ENCODE peak calls at places on chromosomes 4 and X, in ten cellular contexts. One of them, this sample, is unnamed.
A peak's percentile ranks its signal among the peaks of the same experiment; 100 is the strongest.

GRCh38 chrX:69388526-69388925 is 115.6 kb upstream of the NALF2 start:
- DNase-seq in CD4-positive, alpha-beta memory T cell: no peak
- DNase-seq in tibial nerve: peak; percentile 4
- DNase-seq in NB4: no peak
- DNase-seq in CD4-positive, alpha-beta T cell: no peak
- DNase-seq in endothelial cell: no peak
- DNase-seq in activated CD8-positive, alpha-beta memory T cell treated with anti-CD3 and anti-CD28 coated beads for 4 hours: no peak
- DNase-seq in activated CD4-positive, alpha-beta T cell treated with anti-CD3 and anti-CD28 coated beads for 24 hours: no peak
- DNase-seq in HS-5: no peak
- DNase-seq in Daoy: no peak
- DNase-seq in this sample: peak; percentile 20

GRCh38 chr4:11416071-11416766 is 12.5 kb downstream of the HS3ST1 start:
- DNase-seq in NB4: no peak
- DNase-seq in HS-5: no peak
- DNase-seq in activated CD4-positive, alpha-beta T cell treated with anti-CD3 and anti-CD28 coated beads for 24 hours: no peak
- DNase-seq in Daoy: no peak
- DNase-seq in CD4-positive, alpha-beta T cell: no peak
- DNase-seq in CD4-positive, alpha-beta memory T cell: no peak
- DNase-seq in endothelial cell: no peak
- DNase-seq in tibial nerve: no peak
- DNase-seq in activated CD8-positive, alpha-beta memory T cell treated with anti-CD3 and anti-CD28 coated beads for 4 hours: no peak
- DNase-seq in this sample: no peak

GRCh38 chrX:68498044-68498507 is 775 bp upstream of the YIPF6 start:
- DNase-seq in CD4-positive, alpha-beta T cell: no peak
- DNase-seq in CD4-positive, alpha-beta memory T cell: no peak
- DNase-seq in activated CD4-positive, alpha-beta T cell treated with anti-CD3 and anti-CD28 coated beads for 24 hours: no peak
- DNase-seq in activated CD8-positive, alpha-beta memory T cell treated with anti-CD3 and anti-CD28 coated beads for 4 hours: no peak
- DNase-seq in NB4: no peak
- DNase-seq in Daoy: peak; percentile 1
- DNase-seq in endothelial cell: peak; percentile 3
- DNase-seq in tibial nerve: no peak
- DNase-seq in HS-5: no peak
- DNase-seq in this sample: no peak

GRCh38 chrX:1491851-1492349 is 39.2 kb upstream of the ASMTL start:
- DNase-seq in tibial nerve: no peak
- DNase-seq in HS-5: no peak
- DNase-seq in activated CD4-positive, alpha-beta T cell treated with anti-CD3 and anti-CD28 coated beads for 24 hours: peak; percentile 26
- DNase-seq in CD4-positive, alpha-beta memory T cell: peak; percentile 63
- DNase-seq in NB4: peak; percentile 83
- DNase-seq in CD4-positive, alpha-beta T cell: peak; percentile 41
- DNase-seq in endothelial cell: no peak
- DNase-seq in activated CD8-positive, alpha-beta memory T cell treated with anti-CD3 and anti-CD28 coated beads for 4 hours: no peak
- DNase-seq in Daoy: peak; percentile 23
- DNase-seq in this sample: no peak

GRCh38 chr4:139227729-139228404 is 50.8 kb upstream of the ELF2 start:
- DNase-seq in NB4: peak; percentile 34
- DNase-seq in CD4-positive, alpha-beta memory T cell: no peak
- DNase-seq in activated CD8-positive, alpha-beta memory T cell treated with anti-CD3 and anti-CD28 coated beads for 4 hours: no peak
- DNase-seq in HS-5: no peak
- DNase-seq in CD4-positive, alpha-beta T cell: no peak
- DNase-seq in activated CD4-positive, alpha-beta T cell treated with anti-CD3 and anti-CD28 coated beads for 24 hours: no peak
- DNase-seq in Daoy: no peak
- DNase-seq in tibial nerve: no peak
- DNase-seq in endothelial cell: peak; percentile 9
- DNase-seq in this sample: no peak

GRCh38 chrX:132022115-132022862 is 813 bp upstream of the STK26 start:
- DNase-seq in activated CD8-positive, alpha-beta memory T cell treated with anti-CD3 and anti-CD28 coated beads for 4 hours: no peak
- DNase-seq in activated CD4-positive, alpha-beta T cell treated with anti-CD3 and anti-CD28 coated beads for 24 hours: no peak
- DNase-seq in endothelial cell: no peak
- DNase-seq in Daoy: no peak
- DNase-seq in CD4-positive, alpha-beta memory T cell: peak; percentile 26
- DNase-seq in HS-5: no peak
- DNase-seq in NB4: peak; percentile 57
- DNase-seq in CD4-positive, alpha-beta T cell: peak; percentile 5
- DNase-seq in tibial nerve: no peak
- DNase-seq in this sample: no peak

GRCh38 chrX:72368796-72369195 is 63.1 kb upstream of the CITED1 start:
- DNase-seq in CD4-positive, alpha-beta T cell: no peak
- DNase-seq in HS-5: no peak
- DNase-seq in activated CD8-positive, alpha-beta memory T cell treated with anti-CD3 and anti-CD28 coated beads for 4 hours: no peak
- DNase-seq in CD4-positive, alpha-beta memory T cell: no peak
- DNase-seq in tibial nerve: no peak
- DNase-seq in NB4: no peak
- DNase-seq in endothelial cell: no peak
- DNase-seq in activated CD4-positive, alpha-beta T cell treated with anti-CD3 and anti-CD28 coated beads for 24 hours: no peak
- DNase-seq in Daoy: no peak
- DNase-seq in this sample: no peak

GRCh38 chr4:147994076-147994475 is 262.2 kb downstream of the ARHGAP10 start:
- DNase-seq in CD4-positive, alpha-beta memory T cell: no peak
- DNase-seq in HS-5: no peak
- DNase-seq in NB4: no peak
- DNase-seq in Daoy: no peak
- DNase-seq in activated CD4-positive, alpha-beta T cell treated with anti-CD3 and anti-CD28 coated beads for 24 hours: no peak
- DNase-seq in tibial nerve: no peak
- DNase-seq in CD4-positive, alpha-beta T cell: no peak
- DNase-seq in activated CD8-positive, alpha-beta memory T cell treated with anti-CD3 and anti-CD28 coated beads for 4 hours: no peak
- DNase-seq in endothelial cell: no peak
- DNase-seq in this sample: no peak

GRCh38 chr4:2713337-2713736 is 42.8 kb downstream of the TNIP2 start:
- DNase-seq in endothelial cell: no peak
- DNase-seq in CD4-positive, alpha-beta T cell: no peak
- DNase-seq in activated CD8-positive, alpha-beta memory T cell treated with anti-CD3 and anti-CD28 coated beads for 4 hours: no peak
- DNase-seq in activated CD4-positive, alpha-beta T cell treated with anti-CD3 and anti-CD28 coated beads for 24 hours: no peak
- DNase-seq in CD4-positive, alpha-beta memory T cell: no peak
- DNase-seq in NB4: no peak
- DNase-seq in HS-5: no peak
- DNase-seq in Daoy: no peak
- DNase-seq in tibial nerve: no peak
- DNase-seq in this sample: peak; percentile 21

GRCh38 chr4:17168571-17168970 is 270.1 kb upstream of the LDB2 start:
- DNase-seq in endothelial cell: no peak
- DNase-seq in CD4-positive, alpha-beta memory T cell: no peak
- DNase-seq in activated CD4-positive, alpha-beta T cell treated with anti-CD3 and anti-CD28 coated beads for 24 hours: no peak
- DNase-seq in Daoy: no peak
- DNase-seq in CD4-positive, alpha-beta T cell: no peak
- DNase-seq in NB4: peak; percentile 90
- DNase-seq in activated CD8-positive, alpha-beta memory T cell treated with anti-CD3 and anti-CD28 coated beads for 4 hours: no peak
- DNase-seq in HS-5: peak; percentile 4
- DNase-seq in tibial nerve: no peak
- DNase-seq in this sample: no peak

GRCh38 chr4:57490520-57490919 is 380.3 kb upstream of the IGFBP7 start:
- DNase-seq in CD4-positive, alpha-beta memory T cell: no peak
- DNase-seq in NB4: no peak
- DNase-seq in activated CD4-positive, alpha-beta T cell treated with anti-CD3 and anti-CD28 coated beads for 24 hours: no peak
- DNase-seq in CD4-positive, alpha-beta T cell: no peak
- DNase-seq in tibial nerve: no peak
- DNase-seq in activated CD8-positive, alpha-beta memory T cell treated with anti-CD3 and anti-CD28 coated beads for 4 hours: no peak
- DNase-seq in HS-5: no peak
- DNase-seq in Daoy: no peak
- DNase-seq in endothelial cell: no peak
- DNase-seq in this sample: no peak

GRCh38 chrX:39043838-39044550 is 242.7 kb downstream of the MID1IP1 start:
- DNase-seq in activated CD8-positive, alpha-beta memory T cell treated with anti-CD3 and anti-CD28 coated beads for 4 hours: no peak
- DNase-seq in CD4-positive, alpha-beta memory T cell: no peak
- DNase-seq in Daoy: no peak
- DNase-seq in tibial nerve: no peak
- DNase-seq in NB4: no peak
- DNase-seq in HS-5: no peak
- DNase-seq in activated CD4-positive, alpha-beta T cell treated with anti-CD3 and anti-CD28 coated beads for 24 hours: no peak
- DNase-seq in endothelial cell: no peak
- DNase-seq in CD4-positive, alpha-beta T cell: no peak
- DNase-seq in this sample: no peak

GRCh38 chrX:24668111-24668510 is 21.0 kb upstream of the PCYT1B start:
- DNase-seq in activated CD4-positive, alpha-beta T cell treated with anti-CD3 and anti-CD28 coated beads for 24 hours: no peak
- DNase-seq in CD4-positive, alpha-beta memory T cell: no peak
- DNase-seq in endothelial cell: no peak
- DNase-seq in CD4-positive, alpha-beta T cell: no peak
- DNase-seq in HS-5: no peak
- DNase-seq in NB4: no peak
- DNase-seq in activated CD8-positive, alpha-beta memory T cell treated with anti-CD3 and anti-CD28 coated beads for 4 hours: no peak
- DNase-seq in Daoy: peak; percentile 22
- DNase-seq in tibial nerve: no peak
- DNase-seq in this sample: no peak

GRCh38 chrX:17844236-17844635 is 16.9 kb downstream of the RAI2 start:
- DNase-seq in HS-5: no peak
- DNase-seq in CD4-positive, alpha-beta T cell: no peak
- DNase-seq in CD4-positive, alpha-beta memory T cell: no peak
- DNase-seq in Daoy: no peak
- DNase-seq in endothelial cell: no peak
- DNase-seq in NB4: no peak
- DNase-seq in activated CD4-positive, alpha-beta T cell treated with anti-CD3 and anti-CD28 coated beads for 24 hours: no peak
- DNase-seq in activated CD8-positive, alpha-beta memory T cell treated with anti-CD3 and anti-CD28 coated beads for 4 hours: no peak
- DNase-seq in tibial nerve: no peak
- DNase-seq in this sample: no peak

GRCh38 chrX:8731579-8732395 is at the start of gene ANOS1:
- DNase-seq in Daoy: peak; percentile 34
- DNase-seq in NB4: no peak
- DNase-seq in CD4-positive, alpha-beta T cell: no peak
- DNase-seq in CD4-positive, alpha-beta memory T cell: no peak
- DNase-seq in tibial nerve: peak; percentile 23
- DNase-seq in endothelial cell: peak; percentile 73
- DNase-seq in HS-5: no peak
- DNase-seq in activated CD4-positive, alpha-beta T cell treated with anti-CD3 and anti-CD28 coated beads for 24 hours: no peak
- DNase-seq in activated CD8-positive, alpha-beta memory T cell treated with anti-CD3 and anti-CD28 coated beads for 4 hours: no peak
- DNase-seq in this sample: no peak

GRCh38 chr4:162497564-162498167 is 333.9 kb upstream of the FSTL5 start:
- DNase-seq in activated CD8-positive, alpha-beta memory T cell treated with anti-CD3 and anti-CD28 coated beads for 4 hours: no peak
- DNase-seq in tibial nerve: no peak
- DNase-seq in activated CD4-positive, alpha-beta T cell treated with anti-CD3 and anti-CD28 coated beads for 24 hours: no peak
- DNase-seq in HS-5: no peak
- DNase-seq in CD4-positive, alpha-beta T cell: no peak
- DNase-seq in NB4: peak; percentile 59
- DNase-seq in endothelial cell: peak; percentile 7
- DNase-seq in CD4-positive, alpha-beta memory T cell: peak; percentile 32
- DNase-seq in Daoy: peak; percentile 4
- DNase-seq in this sample: no peak

GRCh38 chr4:180560896-180561295 is 1682.3 kb upstream of the TENM3 start:
- DNase-seq in Daoy: peak; percentile 39
- DNase-seq in tibial nerve: no peak
- DNase-seq in CD4-positive, alpha-beta T cell: no peak
- DNase-seq in NB4: no peak
- DNase-seq in activated CD8-positive, alpha-beta memory T cell treated with anti-CD3 and anti-CD28 coated beads for 4 hours: no peak
- DNase-seq in HS-5: peak; percentile 49
- DNase-seq in activated CD4-positive, alpha-beta T cell treated with anti-CD3 and anti-CD28 coated beads for 24 hours: no peak
- DNase-seq in endothelial cell: no peak
- DNase-seq in CD4-positive, alpha-beta memory T cell: no peak
- DNase-seq in this sample: no peak

GRCh38 chrX:53547668-53548067 is 113.5 kb upstream of the HSD17B10 start:
- DNase-seq in endothelial cell: no peak
- DNase-seq in CD4-positive, alpha-beta memory T cell: no peak
- DNase-seq in CD4-positive, alpha-beta T cell: no peak
- DNase-seq in activated CD8-positive, alpha-beta memory T cell treated with anti-CD3 and anti-CD28 coated beads for 4 hours: no peak
- DNase-seq in activated CD4-positive, alpha-beta T cell treated with anti-CD3 and anti-CD28 coated beads for 24 hours: no peak
- DNase-seq in tibial nerve: no peak
- DNase-seq in Daoy: no peak
- DNase-seq in NB4: no peak
- DNase-seq in HS-5: no peak
- DNase-seq in this sample: no peak

GRCh38 chr4:113209652-113210320 is 160.3 kb downstream of the ANK2 start:
- DNase-seq in CD4-positive, alpha-beta memory T cell: no peak
- DNase-seq in NB4: no peak
- DNase-seq in activated CD8-positive, alpha-beta memory T cell treated with anti-CD3 and anti-CD28 coated beads for 4 hours: no peak
- DNase-seq in CD4-positive, alpha-beta T cell: no peak
- DNase-seq in tibial nerve: no peak
- DNase-seq in HS-5: no peak
- DNase-seq in Daoy: no peak
- DNase-seq in endothelial cell: no peak
- DNase-seq in activated CD4-positive, alpha-beta T cell treated with anti-CD3 and anti-CD28 coated beads for 24 hours: no peak
- DNase-seq in this sample: no peak

GRCh38 chrX:131741103-131741581 is 197.3 kb downstream of the OR13H1 start:
- DNase-seq in activated CD8-positive, alpha-beta memory T cell treated with anti-CD3 and anti-CD28 coated beads for 4 hours: no peak
- DNase-seq in Daoy: no peak
- DNase-seq in activated CD4-positive, alpha-beta T cell treated with anti-CD3 and anti-CD28 coated beads for 24 hours: no peak
- DNase-seq in tibial nerve: no peak
- DNase-seq in endothelial cell: no peak
- DNase-seq in CD4-positive, alpha-beta memory T cell: peak; percentile 84
- DNase-seq in CD4-positive, alpha-beta T cell: no peak
- DNase-seq in HS-5: no peak
- DNase-seq in NB4: no peak
- DNase-seq in this sample: no peak

GRCh38 chr4:41120297-41121217 is 93.8 kb downstream of the APBB2 start:
- DNase-seq in HS-5: no peak
- DNase-seq in Daoy: no peak
- DNase-seq in NB4: no peak
- DNase-seq in CD4-positive, alpha-beta memory T cell: no peak
- DNase-seq in CD4-positive, alpha-beta T cell: no peak
- DNase-seq in activated CD8-positive, alpha-beta memory T cell treated with anti-CD3 and anti-CD28 coated beads for 4 hours: no peak
- DNase-seq in activated CD4-positive, alpha-beta T cell treated with anti-CD3 and anti-CD28 coated beads for 24 hours: no peak
- DNase-seq in tibial nerve: peak; percentile 51
- DNase-seq in endothelial cell: no peak
- DNase-seq in this sample: peak; percentile 72

GRCh38 chrX:130975947-130976346 is 72.9 kb upstream of the ENOX2 start:
- DNase-seq in tibial nerve: peak; percentile 16
- DNase-seq in CD4-positive, alpha-beta T cell: no peak
- DNase-seq in NB4: peak; percentile 53
- DNase-seq in HS-5: peak; percentile 38
- DNase-seq in endothelial cell: peak; percentile 28
- DNase-seq in activated CD4-positive, alpha-beta T cell treated with anti-CD3 and anti-CD28 coated beads for 24 hours: no peak
- DNase-seq in CD4-positive, alpha-beta memory T cell: peak; percentile 12
- DNase-seq in Daoy: peak; percentile 32
- DNase-seq in activated CD8-positive, alpha-beta memory T cell treated with anti-CD3 and anti-CD28 coated beads for 4 hours: no peak
- DNase-seq in this sample: no peak

GRCh38 chrX:153381684-153382532 is 19.2 kb downstream of the PNMA6E start:
- DNase-seq in CD4-positive, alpha-beta T cell: no peak
- DNase-seq in NB4: peak; percentile 23
- DNase-seq in activated CD4-positive, alpha-beta T cell treated with anti-CD3 and anti-CD28 coated beads for 24 hours: no peak
- DNase-seq in CD4-positive, alpha-beta memory T cell: no peak
- DNase-seq in activated CD8-positive, alpha-beta memory T cell treated with anti-CD3 and anti-CD28 coated beads for 4 hours: no peak
- DNase-seq in HS-5: peak; percentile 60
- DNase-seq in endothelial cell: peak; percentile 11
- DNase-seq in tibial nerve: peak; percentile 4
- DNase-seq in Daoy: peak; percentile 20
- DNase-seq in this sample: no peak

GRCh38 chr4:73777612-73778011 is 37.2 kb downstream of the CXCL8 start:
- DNase-seq in Daoy: peak; percentile 21
- DNase-seq in activated CD8-positive, alpha-beta memory T cell treated with anti-CD3 and anti-CD28 coated beads for 4 hours: no peak
- DNase-seq in HS-5: no peak
- DNase-seq in tibial nerve: no peak
- DNase-seq in endothelial cell: no peak
- DNase-seq in CD4-positive, alpha-beta memory T cell: no peak
- DNase-seq in NB4: no peak
- DNase-seq in CD4-positive, alpha-beta T cell: no peak
- DNase-seq in activated CD4-positive, alpha-beta T cell treated with anti-CD3 and anti-CD28 coated beads for 24 hours: no peak
- DNase-seq in this sample: no peak

GRCh38 chrX:154349359-154349935 is 25.0 kb downstream of the FLNA start:
- DNase-seq in HS-5: no peak
- DNase-seq in Daoy: no peak
- DNase-seq in NB4: no peak
- DNase-seq in activated CD4-positive, alpha-beta T cell treated with anti-CD3 and anti-CD28 coated beads for 24 hours: no peak
- DNase-seq in activated CD8-positive, alpha-beta memory T cell treated with anti-CD3 and anti-CD28 coated beads for 4 hours: no peak
- DNase-seq in CD4-positive, alpha-beta memory T cell: no peak
- DNase-seq in endothelial cell: no peak
- DNase-seq in tibial nerve: no peak
- DNase-seq in CD4-positive, alpha-beta T cell: no peak
- DNase-seq in this sample: no peak

GRCh38 chr4:124483043-124483906 is 229.3 kb downstream of the ANKRD50 start:
- DNase-seq in NB4: no peak
- DNase-seq in CD4-positive, alpha-beta memory T cell: no peak
- DNase-seq in endothelial cell: no peak
- DNase-seq in activated CD4-positive, alpha-beta T cell treated with anti-CD3 and anti-CD28 coated beads for 24 hours: no peak
- DNase-seq in Daoy: no peak
- DNase-seq in HS-5: no peak
- DNase-seq in tibial nerve: no peak
- DNase-seq in CD4-positive, alpha-beta T cell: no peak
- DNase-seq in activated CD8-positive, alpha-beta memory T cell treated with anti-CD3 and anti-CD28 coated beads for 4 hours: no peak
- DNase-seq in this sample: no peak

GRCh38 chr4:25984796-25985195 is 70.8 kb downstream of the SMIM20 start:
- DNase-seq in endothelial cell: no peak
- DNase-seq in activated CD4-positive, alpha-beta T cell treated with anti-CD3 and anti-CD28 coated beads for 24 hours: no peak
- DNase-seq in CD4-positive, alpha-beta memory T cell: no peak
- DNase-seq in HS-5: no peak
- DNase-seq in Daoy: no peak
- DNase-seq in CD4-positive, alpha-beta T cell: no peak
- DNase-seq in NB4: no peak
- DNase-seq in activated CD8-positive, alpha-beta memory T cell treated with anti-CD3 and anti-CD28 coated beads for 4 hours: no peak
- DNase-seq in tibial nerve: no peak
- DNase-seq in this sample: no peak

GRCh38 chrX:118221733-118222132 is 105.1 kb upstream of the KLHL13 start:
- DNase-seq in tibial nerve: no peak
- DNase-seq in CD4-positive, alpha-beta memory T cell: no peak
- DNase-seq in CD4-positive, alpha-beta T cell: no peak
- DNase-seq in Daoy: no peak
- DNase-seq in activated CD4-positive, alpha-beta T cell treated with anti-CD3 and anti-CD28 coated beads for 24 hours: no peak
- DNase-seq in endothelial cell: no peak
- DNase-seq in activated CD8-positive, alpha-beta memory T cell treated with anti-CD3 and anti-CD28 coated beads for 4 hours: no peak
- DNase-seq in HS-5: no peak
- DNase-seq in NB4: no peak
- DNase-seq in this sample: no peak